ENCODE peak calls at places on chromosomes 5 and 9, in seven cellular contexts. One of them, this sample, is unnamed.

GRCh38 chr9:34370970-34371880 is 5.5 kb downstream of the MYORG start:
- DNase-seq in heart left ventricle: no peak
- DNase-seq in RWPE2: no peak
- DNase-seq in fibroblast of mammary gland: no peak
- DNase-seq in heart right ventricle: no peak
- DNase-seq in MM.1S: no peak
- DNase-seq in HCT116: no peak
- DNase-seq in this sample: no peak

GRCh38 chr9:36284226-36284625 is 26.0 kb upstream of the GNE start:
- DNase-seq in heart left ventricle: no peak
- DNase-seq in RWPE2: no peak
- DNase-seq in fibroblast of mammary gland: no peak
- DNase-seq in heart right ventricle: no peak
- DNase-seq in MM.1S: no peak
- DNase-seq in HCT116: no peak
- DNase-seq in this sample: no peak

GRCh38 chr5:55278778-55279177 is 28.7 kb downstream of the DHX29 start:
- DNase-seq in heart left ventricle: no peak
- DNase-seq in RWPE2: no peak
- DNase-seq in fibroblast of mammary gland: peak; percentile 55
- DNase-seq in heart right ventricle: no peak
- DNase-seq in MM.1S: no peak
- DNase-seq in HCT116: no peak
- DNase-seq in this sample: peak; percentile 11

GRCh38 chr5:42870882-42871418 is 59.3 kb upstream of the SELENOP start:
- DNase-seq in heart left ventricle: no peak
- DNase-seq in RWPE2: no peak
- DNase-seq in fibroblast of mammary gland: no peak
- DNase-seq in heart right ventricle: no peak
- DNase-seq in MM.1S: no peak
- DNase-seq in HCT116: no peak
- DNase-seq in this sample: no peak

GRCh38 chr9:98972641-98973545 is 29.2 kb downstream of the COL15A1 start:
- DNase-seq in heart left ventricle: no peak
- DNase-seq in RWPE2: no peak
- DNase-seq in fibroblast of mammary gland: no peak
- DNase-seq in heart right ventricle: no peak
- DNase-seq in MM.1S: no peak
- DNase-seq in HCT116: no peak
- DNase-seq in this sample: no peak

GRCh38 chr5:83494666-83495065 is 23.1 kb downstream of the VCAN start:
- DNase-seq in heart left ventricle: no peak
- DNase-seq in RWPE2: no peak
- DNase-seq in fibroblast of mammary gland: no peak
- DNase-seq in heart right ventricle: no peak
- DNase-seq in MM.1S: no peak
- DNase-seq in HCT116: no peak
- DNase-seq in this sample: no peak

GRCh38 chr5:151078490-151079262 is 2.2 kb downstream of the TNIP1 start:
- DNase-seq in heart left ventricle: peak; percentile 37
- DNase-seq in RWPE2: no peak
- DNase-seq in fibroblast of mammary gland: no peak
- DNase-seq in heart right ventricle: no peak
- DNase-seq in MM.1S: no peak
- DNase-seq in HCT116: no peak
- DNase-seq in this sample: no peak

GRCh38 chr9:80649001-80649420 is 1040.3 kb downstream of the TLE1 start:
- DNase-seq in heart left ventricle: peak; percentile 20
- DNase-seq in RWPE2: no peak
- DNase-seq in fibroblast of mammary gland: peak; percentile 87
- DNase-seq in heart right ventricle: no peak
- DNase-seq in MM.1S: no peak
- DNase-seq in HCT116: no peak
- DNase-seq in this sample: peak; percentile 95

GRCh38 chr5:31913796-31914188 is 260.3 kb downstream of the GOLPH3 start:
- DNase-seq in heart left ventricle: no peak
- DNase-seq in RWPE2: no peak
- DNase-seq in fibroblast of mammary gland: no peak
- DNase-seq in heart right ventricle: no peak
- DNase-seq in MM.1S: no peak
- DNase-seq in HCT116: no peak
- DNase-seq in this sample: no peak

GRCh38 chr5:60960591-60960990 is 15.6 kb downstream of the NDUFAF2 start:
- DNase-seq in heart left ventricle: no peak
- DNase-seq in RWPE2: no peak
- DNase-seq in fibroblast of mammary gland: peak; percentile 37
- DNase-seq in heart right ventricle: no peak
- DNase-seq in MM.1S: peak; percentile 17
- DNase-seq in HCT116: peak; percentile 6
- DNase-seq in this sample: peak; percentile 56

GRCh38 chr5:60961685-60962084 is 16.7 kb downstream of the NDUFAF2 start:
- DNase-seq in heart left ventricle: no peak
- DNase-seq in RWPE2: no peak
- DNase-seq in fibroblast of mammary gland: peak; percentile 57
- DNase-seq in heart right ventricle: no peak
- DNase-seq in MM.1S: no peak
- DNase-seq in HCT116: no peak
- DNase-seq in this sample: peak; percentile 66

GRCh38 chr5:60958712-60959111 is 13.7 kb downstream of the NDUFAF2 start:
- DNase-seq in heart left ventricle: no peak
- DNase-seq in RWPE2: no peak
- DNase-seq in fibroblast of mammary gland: no peak
- DNase-seq in heart right ventricle: no peak
- DNase-seq in MM.1S: no peak
- DNase-seq in HCT116: no peak
- DNase-seq in this sample: no peak

GRCh38 chr5:60958088-60958487 is 13.1 kb downstream of the NDUFAF2 start:
- DNase-seq in heart left ventricle: no peak
- DNase-seq in RWPE2: no peak
- DNase-seq in fibroblast of mammary gland: no peak
- DNase-seq in heart right ventricle: no peak
- DNase-seq in MM.1S: no peak
- DNase-seq in HCT116: no peak
- DNase-seq in this sample: no peak

DNA sequence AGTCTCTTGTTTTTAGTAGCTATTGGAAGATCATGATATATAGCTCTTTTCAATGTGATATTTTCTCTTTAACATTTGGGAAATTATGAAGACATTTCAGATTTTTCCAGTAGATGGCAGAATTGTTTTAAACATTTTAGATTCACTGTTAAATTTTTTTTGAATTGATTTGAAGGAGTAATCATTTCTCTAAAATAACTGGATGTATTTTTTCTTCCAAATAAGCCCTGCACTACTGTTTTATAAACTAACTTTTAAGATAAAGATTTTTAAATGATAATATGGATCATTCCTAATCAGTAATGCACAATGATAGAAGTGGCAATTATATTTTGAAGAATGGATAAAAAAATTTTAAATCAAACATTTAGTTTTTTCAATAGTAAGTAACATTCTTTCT is 14.2 kb downstream of the NDUFAF2 start:
- DNase-seq in heart left ventricle: no peak
- DNase-seq in RWPE2: no peak
- DNase-seq in fibroblast of mammary gland: peak; percentile 49
- DNase-seq in heart right ventricle: no peak
- DNase-seq in MM.1S: peak; percentile 8
- DNase-seq in HCT116: peak; percentile 21
- DNase-seq in this sample: peak; percentile 70
- TF ChIP-seq CTCF in heart left ventricle: peak; percentile 19
- TF ChIP-seq CTCF in RWPE2: peak; percentile 72
- TF ChIP-seq CTCF in fibroblast of mammary gland: peak; percentile 19
- TF ChIP-seq CTCF in heart right ventricle: peak; percentile 47
- TF ChIP-seq CTCF in MM.1S: peak; percentile 28
- TF ChIP-seq CTCF in HCT116: peak; percentile 49
- TF ChIP-seq CTCF in this sample: peak; percentile 30

DNA sequence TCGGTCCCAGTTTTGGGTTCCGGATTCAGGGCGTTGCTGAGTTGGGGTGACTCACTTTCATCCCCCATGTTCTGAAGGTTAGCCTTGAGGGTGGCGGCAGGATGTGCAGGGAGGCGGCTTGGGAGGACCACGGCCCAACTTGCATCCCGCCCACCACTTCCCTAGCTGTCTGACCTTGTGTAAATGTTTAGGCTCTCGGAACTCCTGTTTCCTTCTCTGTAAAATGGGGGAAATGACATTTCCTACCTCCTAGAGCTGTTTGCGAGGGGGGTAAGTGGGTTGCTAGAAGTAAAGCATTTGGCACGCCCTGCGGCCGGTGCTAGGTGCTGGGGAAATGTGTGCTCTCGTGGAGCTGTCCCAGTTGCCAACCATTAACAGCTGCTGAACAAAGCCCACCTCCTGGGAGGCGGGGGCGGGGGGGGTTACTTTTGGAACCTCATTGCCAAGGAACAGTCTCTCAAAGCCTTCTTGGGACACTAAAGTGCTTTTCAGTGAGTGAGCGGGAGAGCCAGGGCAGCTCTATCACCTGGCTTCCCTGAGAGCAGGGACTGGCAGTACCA is 27.5 kb downstream of the PTGES2 start:
- DNase-seq in heart left ventricle: peak; percentile 63
- DNase-seq in RWPE2: no peak
- DNase-seq in fibroblast of mammary gland: peak; percentile 61
- DNase-seq in heart right ventricle: no peak
- DNase-seq in MM.1S: no peak
- DNase-seq in HCT116: no peak
- DNase-seq in this sample: no peak
- H3K4me3 ChIP-seq in heart left ventricle: no peak overlapping the region
- H3K4me3 ChIP-seq in RWPE2: peak overlapping the region; percentile 37
- H3K4me3 ChIP-seq in fibroblast of mammary gland: peak overlapping the region; percentile 69
- H3K4me3 ChIP-seq in heart right ventricle: peak overlapping the region; percentile 42
- H3K4me3 ChIP-seq in MM.1S: no peak overlapping the region
- H3K4me3 ChIP-seq in HCT116: no peak overlapping the region
- H3K4me3 ChIP-seq in this sample: peak overlapping the region; percentile 75

GRCh38 chr5:142749321-142749720 is 20.9 kb upstream of the ARHGAP26 start:
- DNase-seq in heart left ventricle: no peak
- DNase-seq in RWPE2: no peak
- DNase-seq in fibroblast of mammary gland: peak; percentile 82
- DNase-seq in heart right ventricle: no peak
- DNase-seq in MM.1S: no peak
- DNase-seq in HCT116: no peak
- DNase-seq in this sample: peak; percentile 48

GRCh38 chr5:142746532-142746931 is 23.6 kb upstream of the ARHGAP26 start:
- DNase-seq in heart left ventricle: no peak
- DNase-seq in RWPE2: no peak
- DNase-seq in fibroblast of mammary gland: no peak
- DNase-seq in heart right ventricle: no peak
- DNase-seq in MM.1S: no peak
- DNase-seq in HCT116: no peak
- DNase-seq in this sample: no peak

GRCh38 chr5:142747034-142747433 is 23.1 kb upstream of the ARHGAP26 start:
- DNase-seq in heart left ventricle: no peak
- DNase-seq in RWPE2: no peak
- DNase-seq in fibroblast of mammary gland: peak; percentile 54
- DNase-seq in heart right ventricle: no peak
- DNase-seq in MM.1S: no peak
- DNase-seq in HCT116: no peak
- DNase-seq in this sample: peak; percentile 92

GRCh38 chr5:142748132-142748531 is 22.0 kb upstream of the ARHGAP26 start:
- DNase-seq in heart left ventricle: no peak
- DNase-seq in RWPE2: no peak
- DNase-seq in fibroblast of mammary gland: peak; percentile 84
- DNase-seq in heart right ventricle: no peak
- DNase-seq in MM.1S: no peak
- DNase-seq in HCT116: no peak
- DNase-seq in this sample: peak; percentile 62

GRCh38 chr5:142748568-142749249 is 21.5 kb upstream of the ARHGAP26 start:
- DNase-seq in heart left ventricle: peak; percentile 32
- DNase-seq in RWPE2: no peak
- DNase-seq in fibroblast of mammary gland: peak; percentile 23
- DNase-seq in heart right ventricle: peak; percentile 25
- DNase-seq in MM.1S: peak; percentile 43
- DNase-seq in HCT116: no peak
- DNase-seq in this sample: no peak
- TF ChIP-seq CTCF in heart left ventricle: peak; percentile 42
- TF ChIP-seq CTCF in RWPE2: peak; percentile 77
- TF ChIP-seq CTCF in fibroblast of mammary gland: peak; percentile 39
- TF ChIP-seq CTCF in heart right ventricle: peak; percentile 54
- TF ChIP-seq CTCF in MM.1S: peak; percentile 84
- TF ChIP-seq CTCF in HCT116: peak; percentile 85
- TF ChIP-seq CTCF in this sample: no peak

DNA sequence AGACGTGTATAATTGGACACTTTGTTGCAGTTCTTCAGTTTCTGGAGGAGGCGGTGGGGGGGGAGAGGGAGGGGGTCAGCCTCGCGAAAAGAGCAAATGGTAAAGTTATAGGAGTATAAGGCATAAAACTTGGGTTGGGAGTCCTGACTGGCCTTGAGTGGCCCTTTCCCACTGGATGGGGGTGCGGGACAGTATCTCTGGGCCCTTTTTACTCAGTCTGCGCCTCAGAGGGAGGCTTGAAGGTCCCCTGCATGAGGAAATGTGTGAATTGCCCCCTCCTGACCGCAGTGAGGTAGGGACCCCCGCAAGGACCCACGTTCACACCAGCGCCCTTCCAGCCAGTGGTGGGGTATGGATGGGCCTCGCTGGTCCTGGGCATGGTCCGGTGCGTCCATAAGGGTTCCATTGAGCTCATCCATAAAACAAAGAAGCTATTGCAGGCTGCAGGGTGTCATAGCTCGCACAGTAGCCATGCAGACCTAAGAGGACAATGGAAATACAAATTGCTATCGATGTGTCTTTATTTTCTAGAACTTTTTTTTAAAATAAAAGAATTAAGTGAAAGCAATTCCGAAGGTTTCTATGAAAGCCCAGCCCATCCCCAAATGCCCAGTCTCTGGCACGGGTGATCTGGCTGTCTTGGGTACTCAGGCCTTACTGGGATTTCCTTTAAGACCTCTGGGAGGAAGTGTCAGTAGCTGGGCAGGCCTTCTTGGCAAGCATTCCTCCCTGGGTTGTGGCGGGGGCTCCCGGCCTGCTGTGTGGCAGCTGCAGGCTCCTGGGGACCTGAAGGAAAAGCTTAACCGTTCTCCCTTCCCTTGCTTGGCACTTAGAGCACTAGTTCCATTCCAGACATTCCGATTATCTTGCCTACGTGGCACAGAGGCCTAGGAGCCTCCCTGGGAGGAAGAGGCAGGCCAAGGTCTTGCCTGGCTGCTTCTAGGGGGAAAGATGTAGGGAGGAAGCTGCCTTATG is 1.4 kb upstream of the SEMA5A start:
- DNase-seq in heart left ventricle: no peak
- DNase-seq in RWPE2: peak; percentile 71
- DNase-seq in fibroblast of mammary gland: peak; percentile 59
- DNase-seq in heart right ventricle: peak; percentile 30
- DNase-seq in MM.1S: no peak
- DNase-seq in HCT116: no peak
- DNase-seq in this sample: peak; percentile 91
- H3K4me3 ChIP-seq in heart left ventricle: peak overlapping the region; percentile 54
- H3K4me3 ChIP-seq in RWPE2: peak overlapping the region; percentile 59
- H3K4me3 ChIP-seq in fibroblast of mammary gland: peak overlapping the region; percentile 89
- H3K4me3 ChIP-seq in heart right ventricle: peak overlapping the region; percentile 61
- H3K4me3 ChIP-seq in MM.1S: peak overlapping the region; percentile 88
- H3K4me3 ChIP-seq in HCT116: no peak overlapping the region
- H3K4me3 ChIP-seq in this sample: peak overlapping the region; percentile 92

This sample was measured in fibroblast of the aortic adventitia.